ENCODE peak calls at places on chromosomes 13 and 19, in seven cellular contexts. One of them, this sample, is unnamed.

GRCh38 chr19:48511800-48512503 is at the start of gene LMTK3:
- DNase-seq in GM23248: peak
- DNase-seq in neural progenitor cell: peak
- DNase-seq in neuronal stem cell: no peak
- DNase-seq in PC-9: no peak
- DNase-seq in fibroblast of lung: peak
- DNase-seq in IMR-90: peak
- DNase-seq in this sample: peak

GRCh38 chr13:40161008-40161694 is 505.3 kb downstream of the FOXO1 start:
- DNase-seq in PC-9: no peak
- DNase-seq in neuronal stem cell: no peak
- DNase-seq in IMR-90: no peak
- DNase-seq in neural progenitor cell: no peak
- DNase-seq in fibroblast of lung: no peak
- DNase-seq in GM23248: peak
- DNase-seq in this sample: no peak

GRCh38 chr13:64817721-64818120 is 2412.4 kb downstream of the PCDH9 start:
- DNase-seq in GM23248: peak
- DNase-seq in PC-9: no peak
- DNase-seq in fibroblast of lung: peak
- DNase-seq in IMR-90: peak
- DNase-seq in neuronal stem cell: no peak
- DNase-seq in neural progenitor cell: no peak
- DNase-seq in this sample: peak

GRCh38 chr13:104571161-104571889 is 1505.1 kb upstream of the SLC10A2 start:
- DNase-seq in GM23248: peak
- DNase-seq in IMR-90: peak
- DNase-seq in neuronal stem cell: peak
- DNase-seq in fibroblast of lung: peak
- DNase-seq in PC-9: peak
- DNase-seq in neural progenitor cell: peak
- DNase-seq in this sample: peak

GRCh38 chr19:3369337-3370213 is 3.2 kb downstream of the NFIC start:
- DNase-seq in neural progenitor cell: peak
- DNase-seq in IMR-90: peak
- DNase-seq in GM23248: peak
- DNase-seq in neuronal stem cell: no peak
- DNase-seq in PC-9: no peak
- DNase-seq in fibroblast of lung: peak
- DNase-seq in this sample: peak

GRCh38 chr13:100808330-100808729 is 133.7 kb upstream of the TMTC4 start:
- DNase-seq in GM23248: no peak
- DNase-seq in PC-9: no peak
- DNase-seq in fibroblast of lung: no peak
- DNase-seq in IMR-90: no peak
- DNase-seq in neural progenitor cell: peak
- DNase-seq in neuronal stem cell: peak
- DNase-seq in this sample: no peak

GRCh38 chr13:68261105-68261504 is 1031.0 kb upstream of the PCDH9 start:
- DNase-seq in neural progenitor cell: peak
- DNase-seq in neuronal stem cell: no peak
- DNase-seq in PC-9: no peak
- DNase-seq in GM23248: no peak
- DNase-seq in IMR-90: no peak
- DNase-seq in fibroblast of lung: no peak
- DNase-seq in this sample: no peak

GRCh38 chr19:9435279-9436268 is at the start of gene ZNF266:
- DNase-seq in neuronal stem cell: peak
- DNase-seq in neural progenitor cell: peak
- DNase-seq in GM23248: peak
- DNase-seq in IMR-90: peak
- DNase-seq in fibroblast of lung: peak
- DNase-seq in PC-9: peak
- DNase-seq in this sample: peak

GRCh38 chr13:59088716-59089115 is 1075.0 kb downstream of the DIAPH3 start:
- DNase-seq in fibroblast of lung: peak
- DNase-seq in neuronal stem cell: no peak
- DNase-seq in neural progenitor cell: no peak
- DNase-seq in GM23248: no peak
- DNase-seq in IMR-90: peak
- DNase-seq in PC-9: no peak
- DNase-seq in this sample: peak

GRCh38 chr13:47188802-47189201 is 291.9 kb upstream of the HTR2A start:
- DNase-seq in neuronal stem cell: no peak
- DNase-seq in GM23248: peak
- DNase-seq in IMR-90: peak
- DNase-seq in fibroblast of lung: peak
- DNase-seq in neural progenitor cell: no peak
- DNase-seq in PC-9: peak
- DNase-seq in this sample: peak

GRCh38 chr13:76971215-76971614 is 20.7 kb upstream of the CLN5 start:
- DNase-seq in neural progenitor cell: no peak
- DNase-seq in PC-9: no peak
- DNase-seq in neuronal stem cell: no peak
- DNase-seq in IMR-90: no peak
- DNase-seq in GM23248: no peak
- DNase-seq in fibroblast of lung: no peak
- DNase-seq in this sample: no peak

GRCh38 chr13:21243045-21243842 is 66.8 kb downstream of the MRPL57 start:
- DNase-seq in GM23248: no peak
- DNase-seq in fibroblast of lung: no peak
- DNase-seq in PC-9: no peak
- DNase-seq in neural progenitor cell: no peak
- DNase-seq in neuronal stem cell: no peak
- DNase-seq in IMR-90: no peak
- DNase-seq in this sample: no peak

GRCh38 chr19:52494518-52494917 is 33.0 kb upstream of the ZNF808 start:
- DNase-seq in PC-9: no peak
- DNase-seq in neural progenitor cell: no peak
- DNase-seq in neuronal stem cell: no peak
- DNase-seq in IMR-90: peak
- DNase-seq in fibroblast of lung: no peak
- DNase-seq in GM23248: peak
- DNase-seq in this sample: peak

GRCh38 chr13:25945596-25945995 is 106.2 kb downstream of the SHISA2 start:
- DNase-seq in PC-9: no peak
- DNase-seq in IMR-90: no peak
- DNase-seq in GM23248: no peak
- DNase-seq in neural progenitor cell: no peak
- DNase-seq in neuronal stem cell: no peak
- DNase-seq in fibroblast of lung: peak
- DNase-seq in this sample: no peak
- H2AFZ ChIP-seq in PC-9: no peak
- H2AFZ ChIP-seq in IMR-90: no peak
- H2AFZ ChIP-seq in GM23248: no peak
- H2AFZ ChIP-seq in neural progenitor cell: no peak
- H2AFZ ChIP-seq in neuronal stem cell: no peak
- H2AFZ ChIP-seq in fibroblast of lung: no peak
- H2AFZ ChIP-seq in this sample: no peak

DNA sequence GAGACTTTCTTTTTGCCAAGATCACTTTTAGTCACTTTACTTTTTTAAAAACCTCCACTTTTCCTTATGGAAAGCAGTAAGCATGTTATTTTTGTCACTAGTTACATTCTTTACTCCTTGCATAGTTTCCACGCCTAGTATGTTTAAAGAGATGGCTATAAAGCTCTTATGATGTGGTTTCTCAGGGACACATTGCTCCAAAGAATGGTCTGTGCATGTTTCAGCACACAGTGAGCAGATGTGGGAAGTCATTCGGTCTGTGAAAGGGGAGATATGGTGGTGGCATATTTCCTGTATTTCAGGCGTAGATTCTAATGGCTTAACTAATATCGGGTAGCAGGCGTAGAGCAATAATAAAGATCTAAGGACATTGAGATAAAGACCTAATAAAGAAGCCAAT is 180.7 kb downstream of the SLITRK6 start:
- DNase-seq in GM23248: no peak
- DNase-seq in PC-9: no peak
- DNase-seq in neuronal stem cell: no peak
- DNase-seq in IMR-90: no peak
- DNase-seq in fibroblast of lung: no peak
- DNase-seq in neural progenitor cell: no peak
- DNase-seq in this sample: no peak
- H2AFZ ChIP-seq in GM23248: no peak
- H2AFZ ChIP-seq in PC-9: no peak
- H2AFZ ChIP-seq in neuronal stem cell: no peak
- H2AFZ ChIP-seq in IMR-90: no peak
- H2AFZ ChIP-seq in fibroblast of lung: peak
- H2AFZ ChIP-seq in neural progenitor cell: peak
- H2AFZ ChIP-seq in this sample: no peak

GRCh38 chr13:26558074-26558805 is 757 bp downstream of the WASF3 start:
- DNase-seq in neuronal stem cell: peak
- DNase-seq in PC-9: no peak
- DNase-seq in GM23248: peak
- DNase-seq in neural progenitor cell: peak
- DNase-seq in fibroblast of lung: peak
- DNase-seq in IMR-90: peak
- DNase-seq in this sample: no peak
- H2AFZ ChIP-seq in neuronal stem cell: peak
- H2AFZ ChIP-seq in PC-9: peak
- H2AFZ ChIP-seq in GM23248: peak
- H2AFZ ChIP-seq in neural progenitor cell: no peak
- H2AFZ ChIP-seq in fibroblast of lung: peak
- H2AFZ ChIP-seq in IMR-90: peak
- H2AFZ ChIP-seq in this sample: peak

GRCh38 chr13:99463998-99464397 is 37.3 kb upstream of the TM9SF2 start:
- DNase-seq in neuronal stem cell: no peak
- DNase-seq in IMR-90: no peak
- DNase-seq in neural progenitor cell: no peak
- DNase-seq in GM23248: no peak
- DNase-seq in fibroblast of lung: no peak
- DNase-seq in PC-9: no peak
- DNase-seq in this sample: no peak

GRCh38 chr13:99465454-99465853 is 35.8 kb upstream of the TM9SF2 start:
- DNase-seq in neural progenitor cell: no peak
- DNase-seq in neuronal stem cell: no peak
- DNase-seq in IMR-90: no peak
- DNase-seq in fibroblast of lung: no peak
- DNase-seq in PC-9: no peak
- DNase-seq in GM23248: no peak
- DNase-seq in this sample: no peak

GRCh38 chr13:99468971-99469545 is 32.2 kb upstream of the TM9SF2 start:
- DNase-seq in PC-9: no peak
- DNase-seq in neural progenitor cell: peak
- DNase-seq in neuronal stem cell: peak
- DNase-seq in fibroblast of lung: no peak
- DNase-seq in IMR-90: no peak
- DNase-seq in GM23248: peak
- DNase-seq in this sample: no peak

GRCh38 chr13:99467764-99468163 is 33.5 kb upstream of the TM9SF2 start:
- DNase-seq in IMR-90: peak
- DNase-seq in neural progenitor cell: no peak
- DNase-seq in GM23248: peak
- DNase-seq in fibroblast of lung: peak
- DNase-seq in neuronal stem cell: no peak
- DNase-seq in PC-9: no peak
- DNase-seq in this sample: peak

GRCh38 chr13:99464441-99464949 is 36.8 kb upstream of the TM9SF2 start:
- DNase-seq in IMR-90: peak
- DNase-seq in neural progenitor cell: no peak
- DNase-seq in PC-9: no peak
- DNase-seq in neuronal stem cell: no peak
- DNase-seq in fibroblast of lung: peak
- DNase-seq in GM23248: peak
- DNase-seq in this sample: no peak
- H2AFZ ChIP-seq in IMR-90: peak
- H2AFZ ChIP-seq in neural progenitor cell: no peak
- H2AFZ ChIP-seq in PC-9: no peak
- H2AFZ ChIP-seq in neuronal stem cell: no peak
- H2AFZ ChIP-seq in fibroblast of lung: peak
- H2AFZ ChIP-seq in GM23248: peak
- H2AFZ ChIP-seq in this sample: no peak

DNA sequence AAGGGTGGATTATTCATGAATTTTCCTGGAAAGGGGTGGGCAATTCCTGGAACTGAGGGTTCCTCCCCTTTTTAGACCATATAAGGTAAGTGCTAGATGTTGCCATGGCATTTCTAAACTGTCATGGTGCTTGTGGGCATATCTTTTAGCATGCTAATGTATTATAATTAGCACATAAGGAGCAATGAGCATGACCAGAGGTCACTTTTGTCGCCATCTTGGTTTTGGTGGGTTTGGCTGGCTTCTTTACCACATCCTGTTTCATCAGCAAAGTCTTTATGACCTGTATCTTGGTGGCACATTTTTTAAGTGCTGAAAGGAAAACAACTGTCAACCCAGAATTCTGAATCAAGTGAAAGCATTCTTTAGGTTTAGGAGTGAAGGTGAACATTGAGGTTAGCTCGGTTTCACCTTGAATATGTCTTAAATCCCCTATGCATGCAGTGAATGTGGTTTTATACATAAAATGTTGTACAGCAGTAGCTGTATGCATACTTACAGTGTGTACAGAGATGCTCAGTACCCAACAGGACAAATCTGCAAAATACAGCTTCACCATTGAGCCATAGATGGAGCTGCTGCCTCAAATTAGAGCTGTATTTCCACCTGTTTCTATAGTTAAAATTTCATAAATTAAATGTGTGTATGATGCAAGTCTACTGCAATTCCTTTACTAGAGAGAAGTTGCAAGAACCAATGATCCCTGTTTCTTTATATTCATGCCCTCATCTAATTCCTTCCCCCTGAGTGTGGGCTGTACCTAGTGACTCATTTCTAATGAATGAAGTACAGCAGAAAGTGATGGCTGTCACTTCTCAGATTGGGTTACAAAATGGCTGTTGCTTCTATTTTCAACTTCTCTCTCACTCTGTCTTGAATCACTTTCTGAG is 25.3 kb upstream of the IGSF23 start:
- DNase-seq in neural progenitor cell: no peak
- DNase-seq in GM23248: peak
- DNase-seq in IMR-90: peak
- DNase-seq in neuronal stem cell: no peak
- DNase-seq in fibroblast of lung: peak
- DNase-seq in PC-9: peak
- DNase-seq in this sample: peak
- H2AFZ ChIP-seq in neural progenitor cell: no peak
- H2AFZ ChIP-seq in GM23248: peak
- H2AFZ ChIP-seq in IMR-90: peak
- H2AFZ ChIP-seq in neuronal stem cell: no peak
- H2AFZ ChIP-seq in fibroblast of lung: peak
- H2AFZ ChIP-seq in PC-9: peak
- H2AFZ ChIP-seq in this sample: peak